ENCODE peak calls at places on chromosome 18, in nine cellular contexts. S is NB4, F is lower leg skin, V is heart left ventricle, N is sigmoid colon, G is body of pancreas, M is breast epithelium, A is stomach, T is A549. I is an unnamed sample.

GRCh38 chr18:49561377-49562193 is at the start of gene LIPG:
- DNase-seq in N (no peak), F (peak; percentile 22), S (peak; percentile 41), V (peak; percentile 40), G (peak; percentile 33), T (peak; percentile 25), M (peak; percentile 41), A (peak; percentile 61), I (peak; percentile 25)

GRCh38 chr18:59921384-59921891 is 21.6 kb downstream of the PMAIP1 start:
- DNase-seq in F (no peak), T (no peak), N (no peak), M (no peak), G (no peak), A (no peak), V (no peak), S (peak; percentile 90), I (no peak)

GRCh38 chr18:69658137-69658536 is 257.4 kb downstream of the DOK6 start:
- DNase-seq in V (no peak), M (no peak), T (no peak), A (no peak), N (no peak), F (no peak), G (no peak), S (no peak), I (no peak)

GRCh38 chr18:57538614-57539013 is 47.9 kb downstream of the FECH start:
- DNase-seq in A (no peak), F (no peak), M (no peak), S (no peak), G (no peak), N (no peak), V (no peak), T (no peak), I (no peak)

GRCh38 chr18:79685281-79685680 is 5.7 kb downstream of the CTDP1 start:
- DNase-seq in T (no peak), A (no peak), N (no peak), S (no peak), F (no peak), M (no peak), V (no peak), G (no peak), I (no peak)

GRCh38 chr18:23887493-23887892 is 127.1 kb upstream of the TTC39C start:
- DNase-seq in T (no peak), N (no peak), V (no peak), F (no peak), S (no peak), M (no peak), A (no peak), G (no peak), I (no peak)

GRCh38 chr18:63477972-63478371 is 1.2 kb downstream of the SERPINB5 start:
- DNase-seq in T (no peak), M (no peak), F (no peak), V (no peak), A (no peak), N (no peak), S (no peak), G (no peak), I (no peak)

GRCh38 chr18:70273021-70273420 is 15.8 kb upstream of the SOCS6 start:
- DNase-seq in S (no peak), F (no peak), G (no peak), A (no peak), T (no peak), V (no peak), M (no peak), N (no peak), I (no peak)

GRCh38 chr18:336753-337152 is 68.9 kb upstream of the THOC1 start:
- DNase-seq in T (no peak), V (no peak), F (no peak), M (no peak), G (no peak), S (peak; percentile 16), N (no peak), A (no peak), I (no peak)

GRCh38 chr18:72613589-72613988 is 69.4 kb upstream of the CBLN2 start:
- DNase-seq in F (no peak), A (no peak), G (no peak), M (no peak), N (no peak), V (no peak), S (no peak), T (no peak), I (no peak)

GRCh38 chr18:13271512-13271911 is 53.0 kb downstream of the LDLRAD4 start:
- DNase-seq in N (no peak), T (no peak), A (no peak), V (peak; percentile 85), F (no peak), S (no peak), M (no peak), G (peak; percentile 26), I (no peak)

DNA sequence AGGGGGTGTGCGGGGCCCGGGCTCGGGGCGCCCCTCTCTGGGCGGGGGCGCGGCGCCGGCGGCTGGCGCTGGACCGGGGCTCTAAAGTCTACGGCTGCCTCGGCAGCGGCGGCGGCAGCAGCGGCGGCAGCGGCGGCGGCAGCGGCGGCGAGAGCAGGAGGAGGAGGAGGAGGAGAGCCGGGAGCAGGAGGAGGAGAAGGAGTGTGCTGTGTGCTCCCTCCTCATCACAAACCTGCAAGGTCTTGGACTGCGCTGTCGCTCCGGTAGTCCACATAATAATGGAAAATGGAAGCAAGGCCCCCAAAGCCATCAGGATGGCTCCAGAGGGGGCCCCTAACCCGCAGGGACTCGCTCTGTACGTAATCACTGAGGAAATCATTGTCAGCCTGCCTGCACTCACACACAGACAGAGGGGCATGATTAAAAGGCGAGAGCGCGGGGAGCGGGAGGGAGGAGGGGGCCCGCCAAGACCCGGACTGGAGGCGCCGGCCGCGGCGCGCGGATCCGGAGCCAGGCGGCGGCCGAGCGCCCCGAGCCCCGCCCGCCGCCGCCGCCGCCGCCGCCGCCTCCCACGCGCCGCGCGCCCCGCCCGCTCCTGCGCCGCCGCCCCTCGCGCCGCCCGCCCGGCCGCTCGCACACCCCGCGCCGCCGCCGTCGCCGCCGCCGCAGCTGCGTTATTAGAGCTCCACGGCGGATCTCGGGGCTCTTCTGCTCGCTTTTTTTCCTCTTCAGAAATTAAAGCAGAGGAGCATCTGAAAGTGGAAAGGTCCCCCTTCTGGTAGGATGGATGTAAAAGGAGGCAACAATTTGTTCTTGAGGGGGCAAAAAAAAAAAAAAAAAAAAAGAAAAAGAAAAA is at the start of gene ZNF521:
- DNase-seq in F (peak; percentile 82), G (peak; percentile 55), M (peak; percentile 83), V (peak; percentile 90), T (peak; percentile 33), S (peak; percentile 72), A (peak; percentile 70), N (peak; percentile 94), I (peak; percentile 92)
- TF ChIP-seq POLR2A in F (no peak), G (no peak), M (peak; percentile 41), V (peak; percentile 68), T (no peak), S (no peak), A (no peak), N (no peak), I (no peak)

GRCh38 chr18:22559414-22560282 is 141.9 kb upstream of the CTAGE1 start:
- DNase-seq in T (peak; percentile 59), M (no peak), A (peak; percentile 57), S (peak; percentile 59), G (peak; percentile 60), F (no peak), N (peak; percentile 73), V (peak; percentile 85), I (no peak)
- TF ChIP-seq POLR2A in T (no peak), M (no peak), A (no peak), S (no peak), G (no peak), F (no peak), N (no peak), V (peak; percentile 42), I (no peak)

DNA sequence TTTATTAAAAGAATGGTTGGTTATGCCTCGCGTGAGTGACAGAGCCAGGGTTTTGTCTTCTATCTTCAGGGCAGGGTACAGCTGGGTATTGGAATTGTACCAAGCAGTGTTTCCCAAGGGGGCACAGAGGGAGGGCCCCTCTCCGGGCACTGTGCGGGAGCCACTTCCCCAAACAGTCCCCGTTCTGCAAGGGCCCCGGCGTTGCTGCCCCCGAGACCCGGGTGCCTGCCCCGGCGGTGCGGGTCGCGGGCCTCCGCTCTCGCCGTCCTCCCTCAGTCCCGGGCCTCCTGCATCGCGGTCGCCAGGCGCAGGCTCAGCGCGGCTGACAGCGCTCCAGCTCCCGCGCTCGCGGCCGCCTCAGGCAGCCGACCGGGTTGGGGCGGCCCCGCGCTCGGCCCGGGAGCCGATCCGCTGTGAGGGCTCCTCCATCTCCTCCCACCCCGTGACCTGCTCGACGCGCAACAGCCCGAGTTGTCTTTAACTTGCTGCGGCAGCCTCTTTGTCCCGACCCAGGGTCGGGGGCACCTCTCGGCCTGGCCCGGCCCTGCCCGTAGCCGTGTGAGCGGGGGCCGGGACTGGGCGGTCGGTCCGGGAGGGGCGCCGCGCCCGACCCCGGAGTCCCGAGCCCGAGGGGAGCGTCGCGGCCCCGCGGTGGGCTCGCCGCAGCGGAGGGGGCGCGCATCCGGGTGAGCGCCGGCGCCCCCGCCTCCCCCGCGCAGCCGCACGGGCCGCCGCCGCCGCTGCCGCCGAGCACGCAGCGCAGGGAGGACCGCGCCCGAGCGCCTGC is 599 bp upstream of the GALNT1 start:
- DNase-seq in T (peak; percentile 51), S (peak; percentile 77), G (peak; percentile 52), F (peak; percentile 50), M (peak; percentile 28), N (peak; percentile 81), A (peak; percentile 55), V (peak; percentile 57), I (peak; percentile 83)
- TF ChIP-seq POLR2A in T (no peak), S (no peak), G (peak; percentile 35), F (no peak), M (no peak), N (no peak), A (no peak), V (peak; percentile 16), I (peak; percentile 45)

GRCh38 chr18:3604626-3605408 is 154.8 kb downstream of the TGIF1 start:
- DNase-seq in N (peak; percentile 63), V (no peak), T (peak; percentile 94), G (no peak), S (peak; percentile 94), A (no peak), M (no peak), F (no peak), I (peak; percentile 93)
- TF ChIP-seq POLR2A in N (no peak), V (no peak), T (no peak), G (no peak), S (no peak), A (no peak), M (no peak), F (no peak), I (peak; percentile 72)

DNA sequence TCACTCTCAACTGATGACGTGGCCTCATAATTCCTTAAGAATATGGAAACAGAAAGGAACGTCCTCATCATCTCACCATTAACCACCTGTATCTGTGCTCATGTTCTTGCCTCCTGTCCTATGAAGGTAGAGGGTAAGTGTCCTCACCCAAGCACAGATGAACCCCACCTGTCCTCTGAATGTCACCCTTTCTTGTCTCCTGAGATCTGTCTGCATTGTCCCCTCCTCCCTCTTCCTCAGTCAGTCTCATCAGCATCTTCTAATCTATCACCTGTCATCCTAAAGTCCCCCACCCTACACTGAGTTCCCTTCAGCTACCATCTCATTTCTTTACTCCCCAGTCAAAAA is 39.4 kb upstream of the LPIN2 start:
- DNase-seq in A (no peak), T (no peak), V (no peak), S (no peak), F (no peak), N (no peak), M (no peak), G (no peak), I (no peak)
- TF ChIP-seq POLR2A in A (no peak), T (no peak), V (no peak), S (no peak), F (no peak), N (no peak), M (no peak), G (no peak), I (no peak)

I was measured in erythroblast.